ENCODE peak calls at places on chromosomes 12 and 14, in five cellular contexts. Y is ecto neural progenitor cell, V is T-helper 2 cell, Z is LNCaP clone FGC, J is RKO. H is an unnamed sample.

GRCh38 chr12:25825494-25825893 is 133.0 kb upstream of the RASSF8 start:
- DNase-seq in Y (no peak), V (no peak), Z (no peak), J (no peak), H (no peak)

GRCh38 chr14:91753501-91754128 is 21.7 kb upstream of the CATSPERB start:
- DNase-seq in Y (no peak), V (no peak), Z (no peak), J (peak; percentile 43), H (no peak)

GRCh38 chr12:91123236-91123635 is 11.9 kb upstream of the LUM start:
- DNase-seq in Y (no peak), V (no peak), Z (no peak), J (no peak), H (no peak)

GRCh38 chr12:73599268-73599667 is 938.4 kb upstream of the ATXN7L3B start:
- DNase-seq in Y (no peak), V (no peak), Z (no peak), J (no peak), H (no peak)

GRCh38 chr12:82857911-82858533 is 171.3 kb downstream of the TMTC2 start:
- DNase-seq in Y (no peak), V (no peak), Z (no peak), J (no peak), H (peak; percentile 28)

GRCh38 chr14:92774563-92774962 is 19.5 kb upstream of the GOLGA5 start:
- DNase-seq in Y (no peak), V (no peak), Z (no peak), J (no peak), H (no peak)

GRCh38 chr12:123004287-123004686 is 23.8 kb downstream of the ARL6IP4 start:
- DNase-seq in Y (no peak), V (no peak), Z (no peak), J (no peak), H (no peak)

GRCh38 chr14:100155881-100156645 is 3.4 kb downstream of the DEGS2 start:
- DNase-seq in Y (no peak), V (no peak), Z (peak; percentile 94), J (no peak), H (no peak)

GRCh38 chr12:38776657-38777056 is 128.7 kb downstream of the CPNE8 start:
- DNase-seq in Y (no peak), V (no peak), Z (no peak), J (peak; percentile 13), H (no peak)

GRCh38 chr14:71103662-71104484 is 196.6 kb downstream of the PCNX1 start:
- DNase-seq in Y (no peak), V (no peak), Z (peak; percentile 28), J (peak; percentile 78), H (peak; percentile 47)

GRCh38 chr14:72451081-72451972 is 442.6 kb downstream of the DPF3 start:
- DNase-seq in Y (no peak), V (no peak), Z (no peak), J (no peak), H (no peak)

GRCh38 chr14:67886221-67886620 is 66.6 kb downstream of the RAD51B start:
- DNase-seq in Y (no peak), V (no peak), Z (no peak), J (no peak), H (no peak)

GRCh38 chr14:79809849-79810612 is 401.3 kb downstream of the DIO2 start:
- DNase-seq in Y (no peak), V (no peak), Z (peak; percentile 46), J (peak; percentile 51), H (peak; percentile 25)

GRCh38 chr12:109723311-109723791 is 9.7 kb downstream of the FAM222A start:
- DNase-seq in Y (no peak), V (no peak), Z (peak; percentile 42), J (no peak), H (no peak)

GRCh38 chr12:93002278-93003054 is 73.4 kb upstream of the EEA1 start:
- DNase-seq in Y (no peak), V (no peak), Z (no peak), J (no peak), H (no peak)

GRCh38 chr12:30925607-30926242 is 823 bp upstream of the TSPAN11 start:
- DNase-seq in Y (peak; percentile 61), V (no peak), Z (no peak), J (no peak), H (no peak)

GRCh38 chr12:7376196-7376595 is 67.8 kb downstream of the CD163L1 start:
- DNase-seq in Y (no peak), V (no peak), Z (no peak), J (no peak), H (no peak)

GRCh38 chr12:58765653-58766554 is 154.4 kb downstream of the LRIG3 start:
- DNase-seq in Y (no peak), V (no peak), Z (peak; percentile 84), J (no peak), H (no peak)

GRCh38 chr14:95533822-95534221 is 1.0 kb upstream of the GLRX5 start:
- DNase-seq in Y (no peak), V (no peak), Z (no peak), J (peak; percentile 28), H (no peak)

GRCh38 chr12:59396519-59396918 is 199.3 kb upstream of the SLC16A7 start:
- DNase-seq in Y (no peak), V (no peak), Z (no peak), J (no peak), H (no peak)

GRCh38 chr12:7501031-7501585 is 2.5 kb downstream of the CD163 start:
- DNase-seq in Y (no peak), V (no peak), Z (no peak), J (no peak), H (no peak)

GRCh38 chr14:24861083-24861630 is 188.8 kb downstream of the STXBP6 start:
- DNase-seq in Y (no peak), V (no peak), Z (no peak), J (no peak), H (no peak)

GRCh38 chr12:39230086-39230485 is 212.8 kb downstream of the KIF21A start:
- DNase-seq in Y (no peak), V (no peak), Z (no peak), J (peak; percentile 22), H (no peak)

GRCh38 chr12:80837342-80837978 is 100.3 kb downstream of the LIN7A start:
- DNase-seq in Y (peak; percentile 64), V (no peak), Z (no peak), J (peak; percentile 67), H (peak; percentile 60)

GRCh38 chr14:83556065-83556464 is 1973.9 kb upstream of the FLRT2 start:
- DNase-seq in Y (no peak), V (no peak), Z (no peak), J (no peak), H (no peak)

GRCh38 chr14:58690801-58691516 is 53.2 kb downstream of the DACT1 start:
- DNase-seq in Y (no peak), V (no peak), Z (no peak), J (no peak), H (no peak)

GRCh38 chr14:64279719-64280668 is 14.2 kb downstream of the ESR2 start:
- DNase-seq in Y (no peak), V (no peak), Z (no peak), J (peak; percentile 2), H (no peak)